ENCODE peak calls at places on chromosomes 12 and 14, in seven cellular contexts. R is PC-9, J is psoas muscle, N is uterus, H is right atrium auricular region, P is fibroblast of lung, O is neural progenitor cell. E is an unnamed sample. For H3K36me3, the result is how much of the 10 kb centered on the place peaks cover.

GRCh38 chr12:11773889-11774677 is 124.6 kb downstream of the ETV6 start:
- DNase-seq in P (no peak), O (no peak), N (no peak), J (no peak), H (no peak), R (no peak), E (no peak)

GRCh38 chr14:93708800-93709199 is 79.5 kb downstream of the PRIMA1 start:
- DNase-seq in H (peak), J (no peak), P (no peak), R (no peak), O (no peak), N (no peak), E (no peak)

GRCh38 chr14:23512156-23512555 is 39.4 kb downstream of the ZFHX2 start:
- DNase-seq in J (no peak), N (no peak), O (no peak), R (no peak), H (no peak), P (no peak), E (no peak)

GRCh38 chr12:9796346-9796745 is 30.9 kb upstream of the KLRF1 start:
- DNase-seq in R (no peak), O (no peak), N (no peak), H (no peak), J (no peak), P (no peak), E (no peak)

GRCh38 chr12:19000836-19001235 is 128.7 kb upstream of the PLEKHA5 start:
- DNase-seq in J (no peak), O (no peak), H (no peak), N (no peak), P (no peak), R (no peak), E (no peak)

GRCh38 chr14:76926521-76927251 is 100.5 kb downstream of the LRRC74A start:
- DNase-seq in O (peak), P (peak), N (peak), R (no peak), H (peak), J (no peak), E (no peak)

GRCh38 chr12:94263905-94264655 is 115.7 kb downstream of the PLXNC1 start:
- DNase-seq in J (no peak), N (peak), O (peak), H (no peak), R (no peak), P (no peak), E (no peak)

GRCh38 chr12:22285871-22286270 is 48.6 kb downstream of the ST8SIA1 start:
- DNase-seq in P (no peak), N (no peak), H (no peak), J (no peak), R (no peak), O (no peak), E (no peak)

GRCh38 chr12:108511633-108512540 is 3.2 kb upstream of the FICD start:
- DNase-seq in J (peak), P (peak), H (peak), N (peak), R (no peak), O (peak), E (peak)

GRCh38 chr12:51687142-51687935 is 96.3 kb downstream of the SCN8A start:
- DNase-seq in J (no peak), O (no peak), P (peak), N (no peak), R (no peak), H (no peak), E (no peak)

GRCh38 chr14:20048202-20048601 is 11.6 kb upstream of the OR4L1 start:
- DNase-seq in H (no peak), O (no peak), J (no peak), P (no peak), R (no peak), N (no peak), E (no peak)

GRCh38 chr12:113231275-113232231 is 10.3 kb downstream of the TPCN1 start:
- DNase-seq in R (peak), O (no peak), N (no peak), P (peak), H (no peak), J (no peak), E (no peak)

GRCh38 chr14:70845601-70846000 is 36.3 kb upstream of the MAP3K9 start:
- DNase-seq in O (no peak), N (no peak), H (no peak), R (no peak), P (no peak), J (no peak), E (no peak)

GRCh38 chr12:82019533-82019932 is 260.4 kb upstream of the PPFIA2 start:
- DNase-seq in J (no peak), H (no peak), R (no peak), O (peak), P (no peak), N (no peak), E (no peak)

GRCh38 chr12:100789146-100789545 is 5.4 kb upstream of the ANO4 start:
- DNase-seq in J (no peak), O (no peak), N (no peak), H (no peak), P (peak), R (no peak), E (no peak)

GRCh38 chr12:66709444-66709773 is 30.5 kb upstream of the GRIP1 start:
- DNase-seq in H (no peak), N (no peak), O (no peak), R (no peak), P (no peak), J (no peak), E (no peak)

GRCh38 chr14:31042300-31042699 is 16.1 kb upstream of the STRN3 start:
- DNase-seq in R (no peak), H (no peak), J (no peak), O (no peak), N (no peak), P (no peak), E (no peak)

GRCh38 chr14:33987565-33988080 is 36.7 kb upstream of the EGLN3 start:
- DNase-seq in R (no peak), N (no peak), H (no peak), P (no peak), O (no peak), J (no peak), E (no peak)

DNA sequence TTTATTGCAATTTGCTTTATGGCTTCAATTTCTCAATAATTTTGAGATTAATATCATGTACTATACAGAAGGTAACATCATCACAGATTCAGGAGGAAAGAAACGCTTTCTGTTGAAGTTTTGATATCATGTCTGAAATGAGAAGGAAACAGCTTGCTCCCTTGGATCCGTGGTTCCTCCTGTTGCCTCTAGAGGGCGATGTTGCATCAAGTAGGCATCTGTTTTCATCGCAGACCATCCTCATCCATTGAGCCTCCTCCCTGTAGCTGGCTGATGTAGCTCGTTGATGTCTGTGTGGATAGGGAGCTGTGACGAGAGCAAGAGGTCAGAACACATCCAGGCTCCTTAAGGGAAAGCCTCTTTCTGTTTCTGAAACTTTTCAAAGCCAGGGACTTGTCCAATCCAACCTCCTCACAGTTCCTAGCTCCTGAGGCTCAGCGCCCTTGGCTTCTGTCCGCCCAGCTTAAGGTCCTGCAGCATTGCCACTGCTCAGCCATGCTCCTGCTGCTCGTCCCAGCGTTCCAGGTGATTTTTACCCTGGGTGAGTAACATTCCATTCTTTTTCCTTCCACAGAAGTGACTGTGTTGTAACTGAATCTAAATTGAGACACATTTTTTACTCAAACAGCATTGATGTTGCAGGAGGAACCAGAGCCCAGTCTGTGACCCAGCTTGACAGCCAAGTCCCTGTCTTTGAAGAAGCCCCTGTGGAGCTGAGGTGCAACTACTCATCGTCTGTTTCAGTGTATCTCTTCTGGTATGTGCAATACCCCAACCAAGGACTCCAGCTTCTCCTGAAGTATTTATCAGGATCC is 304.8 kb upstream of the OR4E1 start:
- DNase-seq in N (peak), P (peak), R (peak), O (peak), H (no peak), J (peak), E (no peak)
- H3K36me3 ChIP-seq in N (under half), P (under half), R (under half), O (under half), H (under half), J (under half), E (under half)

DNA sequence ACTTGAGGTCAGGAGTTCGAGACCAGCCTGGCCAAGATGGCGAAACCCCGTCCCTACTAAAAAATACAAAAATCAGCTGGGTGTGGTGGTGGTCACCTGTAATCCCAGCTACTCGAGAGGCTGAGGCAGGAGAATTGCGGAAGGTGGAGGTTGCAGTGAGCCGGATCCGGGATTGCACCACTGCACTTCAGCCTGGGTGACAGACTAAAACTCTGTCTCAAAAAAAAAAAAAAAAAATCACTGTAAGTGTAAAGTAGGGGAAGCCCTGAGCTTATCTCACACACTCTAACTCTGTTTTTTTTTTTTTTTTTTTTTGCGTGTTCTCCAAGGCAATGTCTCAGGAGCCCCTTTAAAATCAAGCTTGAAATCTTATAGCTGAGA is 421 bp upstream of the RBMS2 start:
- DNase-seq in J (no peak), O (no peak), P (no peak), R (no peak), N (peak), H (no peak), E (no peak)
- H3K4me3 ChIP-seq in J (peak), O (peak), P (peak), R (peak), N (peak), H (peak), E (peak)

DNA sequence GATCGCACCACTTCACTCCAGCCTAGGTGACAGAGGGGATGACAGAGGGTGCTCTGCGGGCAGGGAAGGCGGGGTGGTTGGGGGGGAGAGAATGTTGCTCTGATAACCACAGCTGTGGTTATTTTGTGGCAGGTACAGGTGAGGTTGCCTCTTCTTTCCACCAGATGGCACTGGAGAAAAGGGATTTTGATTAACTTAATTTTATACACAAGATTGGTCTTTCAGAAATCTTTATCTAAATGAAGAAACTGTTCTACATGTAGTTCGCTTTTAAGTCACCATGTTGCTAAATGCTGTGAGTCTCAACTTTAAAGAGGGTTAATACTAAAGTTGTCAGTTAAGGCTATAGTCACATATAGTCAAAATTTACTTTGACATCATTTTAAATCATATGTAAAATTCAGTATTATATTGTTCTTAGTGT is 25.7 kb downstream of the FGF23 start:
- DNase-seq in P (peak), O (peak), H (no peak), N (no peak), J (no peak), R (no peak), E (no peak)
- TF ChIP-seq CTCF in P (peak), O (peak), H (peak), N (peak), J (peak), R (peak), E (peak)

GRCh38 chr12:7197846-7198245 is 8.4 kb downstream of the PEX5 start:
- DNase-seq in P (no peak), H (no peak), N (no peak), J (no peak), O (no peak), R (no peak), E (no peak)
- H3K36me3 ChIP-seq in P (under half), H (under half), N (under half), J (half or more), O (under half), R (under half), E (under half)